ENCODE peak calls at places on chromosome 18, in eight cellular contexts. O is AG04450; U is H54; E is neuronal stem cell; Q is stimulated activated CD4-positive, alpha-beta T cell treated with anti-CD3 and anti-CD28 coated beads, Interleukin-15, amount 100 ng/mL, for 1 hour; I is NCI-H1092 treated with DMSO at 0.1 percent for 48 hours; L is spleen; A is fibroblast of lung. Z is an unnamed sample.

GRCh38 chr18:9513971-9514512 is 38.7 kb downstream of the RALBP1 start:
- DNase-seq in U (no peak), A (peak), I (no peak), E (no peak), Q (no peak), O (peak), L (no peak), Z (no peak)

GRCh38 chr18:4172491-4172890 is 282.6 kb downstream of the DLGAP1 start:
- DNase-seq in A (no peak), O (no peak), I (no peak), E (no peak), L (no peak), Q (no peak), U (no peak), Z (no peak)

GRCh38 chr18:13558132-13558531 is 168.2 kb downstream of the FAM210A start:
- DNase-seq in L (no peak), Q (no peak), O (no peak), A (peak), E (peak), U (peak), I (peak), Z (peak)

GRCh38 chr18:47604041-47604440 is 326.4 kb downstream of the SMAD2 start:
- DNase-seq in U (no peak), A (no peak), O (no peak), I (no peak), E (no peak), L (no peak), Q (no peak), Z (no peak)

GRCh38 chr18:31825772-31826171 is 65.1 kb upstream of the SLC25A52 start:
- DNase-seq in Q (no peak), U (no peak), A (no peak), E (no peak), L (no peak), O (no peak), I (no peak), Z (peak)

GRCh38 chr18:75156831-75157230 is 52.1 kb downstream of the PTGR3 start:
- DNase-seq in A (no peak), O (no peak), I (no peak), U (no peak), E (no peak), L (no peak), Q (no peak), Z (no peak)

GRCh38 chr18:75087119-75088020 is 121.6 kb downstream of the PTGR3 start:
- DNase-seq in A (no peak), L (no peak), E (no peak), Q (no peak), U (no peak), I (no peak), O (no peak), Z (no peak)

GRCh38 chr18:77107218-77107815 is 25.3 kb downstream of the MBP start:
- DNase-seq in E (no peak), I (no peak), O (no peak), A (peak), Q (no peak), U (no peak), L (no peak), Z (no peak)

GRCh38 chr18:36183987-36184386 is 3.3 kb upstream of the MOCOS start:
- DNase-seq in E (no peak), Q (no peak), O (no peak), I (no peak), U (no peak), A (no peak), L (no peak), Z (no peak)

GRCh38 chr18:7305416-7305815 is 74.5 kb downstream of the LRRC30 start:
- DNase-seq in L (no peak), A (no peak), E (no peak), I (no peak), O (no peak), Q (no peak), U (no peak), Z (no peak)

GRCh38 chr18:75160315-75160714 is 48.6 kb downstream of the PTGR3 start:
- DNase-seq in I (no peak), L (no peak), E (no peak), Q (no peak), U (no peak), A (no peak), O (no peak), Z (peak)

Z was measured in neural progenitor cell.